ENCODE peak calls at places on chromosomes 2 and 18, in four cellular contexts. One of them, this sample, is unnamed.

GRCh38 chr2:136386046-136386445 is 268.1 kb upstream of the CXCR4 start:
- DNase-seq in effector memory CD4-positive, alpha-beta T cell: no peak
- DNase-seq in brain microvascular endothelial cell: no peak
- DNase-seq in body of pancreas: no peak
- DNase-seq in this sample: no peak

GRCh38 chr2:55163895-55164509 is 68.1 kb downstream of the CLHC1 start:
- DNase-seq in effector memory CD4-positive, alpha-beta T cell: no peak
- DNase-seq in brain microvascular endothelial cell: no peak
- DNase-seq in body of pancreas: peak; percentile 69
- DNase-seq in this sample: no peak

GRCh38 chr2:58900664-58901063 is 659.5 kb upstream of the FANCL start:
- DNase-seq in effector memory CD4-positive, alpha-beta T cell: no peak
- DNase-seq in brain microvascular endothelial cell: no peak
- DNase-seq in body of pancreas: no peak
- DNase-seq in this sample: no peak

GRCh38 chr2:231800493-231801091 is 14.3 kb downstream of the COPS7B start:
- DNase-seq in effector memory CD4-positive, alpha-beta T cell: no peak
- DNase-seq in brain microvascular endothelial cell: peak; percentile 40
- DNase-seq in body of pancreas: peak; percentile 51
- DNase-seq in this sample: peak; percentile 65

GRCh38 chr2:45992021-45992745 is 305.0 kb upstream of the EPAS1 start:
- DNase-seq in effector memory CD4-positive, alpha-beta T cell: no peak
- DNase-seq in brain microvascular endothelial cell: peak; percentile 69
- DNase-seq in body of pancreas: peak; percentile 80
- DNase-seq in this sample: no peak

GRCh38 chr2:189213226-189213625 is 33.7 kb upstream of the COL5A2 start:
- DNase-seq in effector memory CD4-positive, alpha-beta T cell: no peak
- DNase-seq in brain microvascular endothelial cell: no peak
- DNase-seq in body of pancreas: no peak
- DNase-seq in this sample: no peak

GRCh38 chr2:239181074-239181581 is 219.7 kb downstream of the HDAC4 start:
- DNase-seq in effector memory CD4-positive, alpha-beta T cell: no peak
- DNase-seq in brain microvascular endothelial cell: no peak
- DNase-seq in body of pancreas: no peak
- DNase-seq in this sample: no peak

GRCh38 chr18:77207540-77207939 is 42.1 kb upstream of the GALR1 start:
- DNase-seq in effector memory CD4-positive, alpha-beta T cell: peak; percentile 21
- DNase-seq in brain microvascular endothelial cell: peak; percentile 76
- DNase-seq in body of pancreas: peak; percentile 83
- DNase-seq in this sample: no peak

GRCh38 chr2:43764086-43764710 is 9.6 kb upstream of the DYNC2LI1 start:
- DNase-seq in effector memory CD4-positive, alpha-beta T cell: no peak
- DNase-seq in brain microvascular endothelial cell: no peak
- DNase-seq in body of pancreas: no peak
- DNase-seq in this sample: no peak

GRCh38 chr2:84846041-84846663 is 34.7 kb downstream of the TRABD2A start:
- DNase-seq in effector memory CD4-positive, alpha-beta T cell: peak; percentile 18
- DNase-seq in brain microvascular endothelial cell: no peak
- DNase-seq in body of pancreas: no peak
- DNase-seq in this sample: no peak

GRCh38 chr2:120347387-120348010 is 1.6 kb downstream of the INHBB start:
- DNase-seq in effector memory CD4-positive, alpha-beta T cell: no peak
- DNase-seq in brain microvascular endothelial cell: no peak
- DNase-seq in body of pancreas: no peak
- DNase-seq in this sample: no peak

This sample was measured in D341Med.